ENCODE peak calls at places on chromosomes 13 and 19, in four cellular contexts. K is neuronal stem cell, M is mesendoderm, T is trophoblast cell. P is an unnamed sample.

GRCh38 chr13:28140433-28141125 is 2.2 kb downstream of the PAN3 start:
- DNase-seq in K (no peak), M (peak), T (peak), P (no peak)

GRCh38 chr19:6056801-6057650 is 53.3 kb downstream of the RFX2 start:
- DNase-seq in K (no peak), M (peak), T (peak), P (peak)

GRCh38 chr13:101773062-101773461 is 320.6 kb downstream of the ITGBL1 start:
- DNase-seq in K (no peak), M (peak), T (peak), P (no peak)

GRCh38 chr19:45251452-45252354 is 632 bp downstream of the MARK4 start:
- DNase-seq in K (no peak), M (peak), T (no peak), P (no peak)

GRCh38 chr19:2255112-2255845 is 938 bp downstream of the JSRP1 start:
- DNase-seq in K (no peak), M (no peak), T (no peak), P (no peak)

GRCh38 chr19:6767357-6768235 is at the start of gene SH2D3A:
- DNase-seq in K (peak), M (peak), T (peak), P (peak)

GRCh38 chr13:95386370-95386769 is 85.1 kb upstream of the ABCC4 start:
- DNase-seq in K (no peak), M (no peak), T (no peak), P (no peak)

GRCh38 chr13:36344886-36345437 is 1.2 kb downstream of the SPART start:
- DNase-seq in K (no peak), M (no peak), T (no peak), P (no peak)

GRCh38 chr19:53328967-53329366 is 4.6 kb upstream of the ZNF845 start:
- DNase-seq in K (no peak), M (no peak), T (no peak), P (peak)

GRCh38 chr13:37492741-37493514 is 105.6 kb downstream of the POSTN start:
- DNase-seq in K (no peak), M (no peak), T (no peak), P (no peak)

GRCh38 chr19:16688084-16688483 is 27.1 kb downstream of the TMEM38A start:
- DNase-seq in K (no peak), M (no peak), T (no peak), P (no peak)

GRCh38 chr13:78341032-78341431 is 262.3 kb downstream of the POU4F1 start:
- DNase-seq in K (no peak), M (no peak), T (no peak), P (no peak)

GRCh38 chr19:13842294-13843103 is 34.4 kb upstream of the NANOS3 start:
- DNase-seq in K (no peak), M (peak), T (peak), P (peak)

GRCh38 chr19:10565028-10565566 is 713 bp downstream of the KRI1 start:
- DNase-seq in K (peak), M (peak), T (peak), P (peak)

GRCh38 chr19:5340637-5341447 is at the start of gene PTPRS:
- DNase-seq in K (peak), M (peak), T (peak), P (peak)

GRCh38 chr13:27270594-27271520 is at the start of gene RASL11A:
- DNase-seq in K (peak), M (peak), T (peak), P (peak)

GRCh38 chr19:28640506-28640905 is 572.4 kb downstream of the UQCRFS1 start:
- DNase-seq in K (no peak), M (no peak), T (no peak), P (no peak)

GRCh38 chr13:82571653-82572052 is 1310.6 kb downstream of the SLITRK1 start:
- DNase-seq in K (no peak), M (no peak), T (no peak), P (no peak)

GRCh38 chr19:52923782-52924593 is 760 bp upstream of the ZNF888 start:
- DNase-seq in K (no peak), M (peak), T (peak), P (peak)

GRCh38 chr13:80361883-80362327 is 21.0 kb upstream of the SPRY2 start:
- DNase-seq in K (peak), M (peak), T (no peak), P (peak)

GRCh38 chr13:89470901-89471300 is 1799.7 kb downstream of the SLITRK5 start:
- DNase-seq in K (no peak), M (no peak), T (no peak), P (no peak)

GRCh38 chr13:70391678-70392077 is 283.4 kb upstream of the KLHL1 start:
- DNase-seq in K (no peak), M (peak), T (no peak), P (no peak)

GRCh38 chr13:76954568-76954967 is 6.3 kb downstream of the ACOD1 start:
- DNase-seq in K (no peak), M (peak), T (no peak), P (no peak)

GRCh38 chr13:31199849-31200635 is at the start of gene B3GLCT:
- DNase-seq in K (peak), M (peak), T (peak), P (peak)

GRCh38 chr19:10392120-10392519 is 11.2 kb downstream of the CDC37 start:
- DNase-seq in K (no peak), M (no peak), T (no peak), P (no peak)

GRCh38 chr13:30934381-30934780 is 1.9 kb downstream of the TEX26 start:
- DNase-seq in K (no peak), M (peak), T (no peak), P (peak)

GRCh38 chr19:8569066-8569761 is 8.0 kb downstream of the MYO1F start:
- DNase-seq in K (no peak), M (no peak), T (peak), P (no peak)

GRCh38 chr13:39931505-39931904 is 276.0 kb downstream of the COG6 start:
- DNase-seq in K (no peak), M (no peak), T (no peak), P (no peak)

GRCh38 chr13:34678154-34678553 is 263.9 kb upstream of the NBEA start:
- DNase-seq in K (no peak), M (no peak), T (peak), P (no peak)

GRCh38 chr19:27776020-27776419 is 1436.9 kb downstream of the UQCRFS1 start:
- DNase-seq in K (no peak), M (peak), T (peak), P (peak)

GRCh38 chr13:89862691-89863036 is 1484.8 kb upstream of the MIR17HG start:
- DNase-seq in K (no peak), M (no peak), T (no peak), P (no peak)

GRCh38 chr19:18416778-18417249 is 2.4 kb upstream of the SSBP4 start:
- DNase-seq in K (peak), M (peak), T (peak), P (peak)

GRCh38 chr19:36850646-36851442 is at the start of gene ZNF345:
- DNase-seq in K (peak), M (peak), T (peak), P (peak)
- H3K4ac ChIP-seq in K (no peak), M (no peak), T (no peak), P (no peak)

DNA sequence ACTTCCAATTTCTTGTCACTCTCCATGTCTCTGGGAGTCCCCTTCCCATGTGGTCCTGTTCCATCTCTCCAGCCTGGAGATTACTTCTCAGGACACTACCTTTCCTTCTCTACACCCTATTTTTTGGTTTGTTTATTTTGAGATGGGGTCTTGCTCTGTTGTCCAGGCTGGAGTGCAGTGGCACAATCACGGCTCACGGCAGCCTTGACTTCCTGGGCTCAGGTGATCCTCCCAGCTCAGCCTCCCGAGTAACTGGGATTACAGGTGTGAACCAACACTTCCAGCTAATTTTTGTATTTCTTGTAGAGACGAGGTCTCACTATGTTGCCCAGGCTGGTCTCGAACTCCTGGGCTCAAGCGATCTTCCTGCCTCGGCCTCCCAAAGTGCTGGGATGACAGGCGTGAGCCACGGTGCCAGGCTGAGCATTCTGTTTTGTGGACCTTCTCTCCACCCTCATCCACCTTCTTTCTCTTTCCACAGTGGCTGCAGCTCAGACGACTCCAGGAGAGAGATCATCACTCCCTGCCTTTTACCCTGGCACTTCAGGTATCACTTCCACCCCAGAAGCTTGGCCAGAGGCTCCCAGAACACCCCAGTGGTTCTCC is 644 bp downstream of the HCST start:
- DNase-seq in K (no peak), M (no peak), T (no peak), P (no peak)
- H3K4ac ChIP-seq in K (no peak), M (no peak), T (no peak), P (no peak)

GRCh38 chr13:43244482-43244881 is 221.1 kb downstream of the DNAJC15 start:
- DNase-seq in K (no peak), M (no peak), T (no peak), P (no peak)
- H3K4ac ChIP-seq in K (no peak), M (no peak), T (no peak), P (no peak)

GRCh38 chr19:676007-676342 is 217 bp upstream of the FSTL3 start:
- DNase-seq in K (no peak), M (no peak), T (no peak), P (no peak)

GRCh38 chr19:676343-677105 is at the start of gene FSTL3:
- DNase-seq in K (no peak), M (no peak), T (peak), P (no peak)

GRCh38 chr19:677601-678380 is 1.6 kb downstream of the FSTL3 start:
- DNase-seq in K (no peak), M (no peak), T (peak), P (no peak)

GRCh38 chr19:678791-679388 is 2.7 kb downstream of the FSTL3 start:
- DNase-seq in K (no peak), M (no peak), T (peak), P (no peak)

GRCh38 chr19:677201-677600 is 1.0 kb downstream of the FSTL3 start:
- DNase-seq in K (no peak), M (no peak), T (peak), P (no peak)
- H3K4ac ChIP-seq in K (no peak), M (no peak), T (no peak), P (no peak)

DNA sequence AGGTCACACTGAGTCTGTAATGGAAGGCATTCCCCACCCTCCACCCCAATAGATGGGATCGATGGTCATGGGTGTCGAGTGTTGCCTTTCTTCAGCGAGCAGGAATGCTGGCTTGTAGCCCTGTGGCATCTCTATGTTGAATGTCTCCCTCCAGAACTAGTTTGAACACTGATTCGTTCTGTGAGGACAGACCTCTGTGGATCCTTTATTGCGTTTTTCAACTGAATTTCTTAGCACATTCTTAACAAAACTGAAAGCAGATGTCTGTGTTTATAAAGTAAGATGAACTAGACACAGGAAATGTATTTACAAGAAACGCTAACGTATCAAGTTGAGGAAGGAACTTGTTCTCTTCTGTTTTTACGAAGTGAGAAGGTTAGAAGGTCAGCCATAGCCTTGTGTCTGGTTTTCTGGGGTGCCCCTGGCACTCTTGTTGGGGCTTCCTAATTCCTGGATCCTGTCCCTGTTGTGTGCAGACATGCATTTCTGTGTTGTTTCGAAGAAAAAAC is 36.8 kb upstream of the TM9SF2 start:
- DNase-seq in K (no peak), M (no peak), T (no peak), P (no peak)
- H3K4ac ChIP-seq in K (no peak), M (no peak), T (no peak), P (no peak)

DNA sequence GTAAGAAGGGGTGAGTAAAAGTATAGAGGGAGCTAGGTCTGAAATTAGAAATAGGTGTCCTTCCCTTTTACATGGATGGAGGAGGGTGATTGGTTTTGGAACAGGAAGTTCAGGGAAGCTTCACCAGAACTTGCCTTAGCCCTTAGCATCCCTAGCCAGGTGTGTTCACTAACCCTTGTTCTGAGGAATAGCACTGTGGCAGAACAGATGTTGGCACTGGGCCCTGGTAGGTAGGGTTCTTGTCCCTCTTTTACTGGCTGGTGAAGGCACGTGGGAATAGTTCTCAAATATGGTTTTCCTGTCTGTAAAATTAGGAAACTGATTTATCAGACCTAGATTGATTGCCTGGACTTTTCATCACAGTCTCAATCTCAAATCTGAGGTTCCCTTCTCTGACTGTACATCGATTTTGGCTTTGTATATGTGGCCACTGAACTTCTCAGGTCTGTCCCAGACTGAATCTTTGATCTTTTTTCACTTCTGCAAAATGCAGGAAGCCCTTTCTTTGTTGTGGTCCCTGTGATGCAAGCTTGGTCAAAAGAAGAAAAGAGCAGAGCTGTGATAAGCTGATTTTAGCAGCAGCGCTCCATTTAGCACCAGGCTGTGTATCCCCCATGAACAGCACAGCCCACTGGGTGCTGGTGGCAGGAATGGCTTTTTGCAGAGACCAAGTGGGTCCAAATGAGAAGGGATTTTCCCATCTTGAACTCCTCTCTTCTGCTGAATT is 86.2 kb upstream of the HTR2A start:
- DNase-seq in K (no peak), M (no peak), T (no peak), P (no peak)
- H3K4ac ChIP-seq in K (no peak), M (no peak), T (no peak), P (no peak)

GRCh38 chr19:56137405-56137804 is 3.7 kb upstream of the ZNF444 start:
- DNase-seq in K (no peak), M (no peak), T (no peak), P (no peak)
- H3K4ac ChIP-seq in K (no peak), M (no peak), T (no peak), P (no peak)

DNA sequence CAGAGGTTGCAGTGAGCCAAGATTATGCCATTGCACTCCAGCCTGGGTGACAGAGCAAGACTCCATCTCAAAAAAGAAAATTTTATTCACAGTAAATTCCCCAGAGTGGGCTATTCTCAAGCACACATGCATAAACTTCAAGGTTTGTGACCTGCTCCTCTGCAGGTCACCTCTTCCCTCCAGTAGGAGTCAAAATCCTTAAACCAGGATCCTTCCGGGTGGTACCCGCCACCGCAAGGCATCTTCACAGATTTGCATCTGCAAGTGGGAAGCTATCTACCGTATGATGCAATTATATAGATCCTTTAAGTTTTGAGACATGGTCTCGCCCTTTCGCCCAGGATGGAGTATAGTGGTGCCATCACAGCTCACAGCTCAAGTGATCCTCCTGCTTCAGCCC is 3.0 kb upstream of the ECH1 start:
- DNase-seq in K (no peak), M (no peak), T (peak), P (no peak)
- H3K4ac ChIP-seq in K (no peak), M (no peak), T (no peak), P (no peak)

DNA sequence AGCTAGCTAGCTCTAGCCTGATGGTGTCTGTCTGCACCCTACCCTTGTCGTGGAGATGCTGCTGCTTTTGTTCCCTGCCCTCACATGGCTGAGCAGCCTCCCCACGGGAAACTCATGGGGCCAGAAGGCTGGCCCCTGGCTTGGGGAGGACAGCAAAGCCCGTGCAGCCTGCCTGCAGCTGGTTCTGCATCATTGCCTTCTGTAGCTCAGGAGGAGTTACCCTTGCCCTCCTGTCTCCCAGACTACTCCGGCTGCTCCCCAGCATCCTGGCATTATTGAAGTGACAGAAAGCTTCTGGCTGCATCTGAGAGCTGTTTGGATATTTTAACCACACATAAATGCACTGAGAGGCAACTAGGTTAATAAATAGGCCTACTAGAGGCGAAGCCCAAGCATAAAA is 110.6 kb downstream of the TNFRSF19 start:
- DNase-seq in K (no peak), M (no peak), T (no peak), P (no peak)
- H3K4ac ChIP-seq in K (no peak), M (no peak), T (no peak), P (no peak)

P was measured in H9.